ENCODE peak calls at places on chromosomes 13 and 19, in nine cellular contexts. S, G, K, L, I, F, D, X and A are unnamed samples.

GRCh38 chr19:11780431-11781020 is 13.7 kb downstream of the ZNF441 start:
- DNase-seq in S (no peak), G (peak), K (no peak), L (no peak), I (no peak), F (no peak), D (peak), X (no peak), A (no peak)

GRCh38 chr13:43268632-43269031 is 245.2 kb downstream of the DNAJC15 start:
- DNase-seq in S (no peak), G (no peak), K (no peak), L (no peak), I (no peak), F (no peak), D (no peak), X (no peak), A (no peak)

GRCh38 chr13:67390462-67391093 is 160.4 kb upstream of the PCDH9 start:
- DNase-seq in S (no peak), G (no peak), K (no peak), L (peak), I (no peak), F (no peak), D (peak), X (no peak), A (no peak)

GRCh38 chr13:29817604-29818378 is 32.6 kb downstream of the UBL3 start:
- DNase-seq in S (no peak), G (no peak), K (no peak), L (no peak), I (no peak), F (no peak), D (no peak), X (no peak), A (no peak)

GRCh38 chr13:99352351-99353271 is 45.4 kb upstream of the GPR183 start:
- DNase-seq in S (no peak), G (no peak), K (no peak), L (no peak), I (no peak), F (no peak), D (no peak), X (peak), A (no peak)

GRCh38 chr19:32223595-32224370 is 121.6 kb upstream of the ZNF507 start:
- DNase-seq in S (no peak), G (peak), K (no peak), L (no peak), I (no peak), F (no peak), D (no peak), X (no peak), A (no peak)

GRCh38 chr13:33262069-33262487 is 23.5 kb downstream of the STARD13 start:
- DNase-seq in S (peak), G (peak), K (peak), L (no peak), I (no peak), F (peak), D (no peak), X (no peak), A (peak)

GRCh38 chr19:17473041-17473440 is 2.7 kb downstream of the SLC27A1 start:
- DNase-seq in S (peak), G (no peak), K (no peak), L (no peak), I (peak), F (no peak), D (peak), X (no peak), A (no peak)

GRCh38 chr19:18173054-18173571 is 500 bp upstream of the IFI30 start:
- DNase-seq in S (no peak), G (no peak), K (no peak), L (no peak), I (no peak), F (no peak), D (no peak), X (no peak), A (no peak)

GRCh38 chr13:66402071-66402470 is 828.1 kb downstream of the PCDH9 start:
- DNase-seq in S (no peak), G (no peak), K (no peak), L (peak), I (no peak), F (no peak), D (peak), X (no peak), A (no peak)

GRCh38 chr19:12112701-12113100 is 27.4 kb downstream of the ZNF20 start:
- DNase-seq in S (no peak), G (no peak), K (no peak), L (no peak), I (no peak), F (no peak), D (no peak), X (no peak), A (no peak)

GRCh38 chr19:12864143-12864542 is 17.1 kb downstream of the DNASE2 start:
- DNase-seq in S (no peak), G (no peak), K (no peak), L (no peak), I (no peak), F (no peak), D (no peak), X (no peak), A (no peak)

GRCh38 chr19:10871711-10872550 is 578 bp downstream of the CARM1 start:
- DNase-seq in S (no peak), G (no peak), K (peak), L (no peak), I (no peak), F (peak), D (no peak), X (no peak), A (no peak)

GRCh38 chr13:98488736-98489135 is 88.2 kb downstream of the STK24 start:
- DNase-seq in S (no peak), G (no peak), K (no peak), L (no peak), I (no peak), F (no peak), D (no peak), X (no peak), A (no peak)